ENCODE peak calls at places on chromosome 10, in four cellular contexts. R, K, Y and E are unnamed samples.

GRCh38 chr10:48309711-48310226 is 3.3 kb downstream of the MAPK8 start:
- DNase-seq in K (no peak), R (no peak), Y (peak), E (no peak)

GRCh38 chr10:34811968-34812514 is 3.1 kb downstream of the PARD3 start:
- DNase-seq in K (no peak), Y (no peak), R (no peak), E (no peak)

GRCh38 chr10:15784662-15785300 is 65.1 kb upstream of the ITGA8 start:
- DNase-seq in Y (no peak), K (no peak), R (no peak), E (no peak)

GRCh38 chr10:75404335-75405200 is 3.0 kb upstream of the ZNF503 start:
- DNase-seq in R (peak), Y (no peak), K (no peak), E (no peak)

GRCh38 chr10:4266387-4267083 is 481.5 kb upstream of the KLF6 start:
- DNase-seq in K (no peak), R (no peak), Y (no peak), E (no peak)

GRCh38 chr10:121371836-121372235 is 226.4 kb downstream of the FGFR2 start:
- DNase-seq in R (no peak), K (no peak), Y (no peak), E (no peak)

GRCh38 chr10:48494611-48495010 is 110.3 kb downstream of the ARHGAP22 start:
- DNase-seq in Y (no peak), R (no peak), K (no peak), E (no peak)

GRCh38 chr10:48599830-48600134 is 5.1 kb downstream of the ARHGAP22 start:
- DNase-seq in Y (no peak), K (no peak), R (no peak), E (peak)

GRCh38 chr10:78657622-78658165 is 411.1 kb upstream of the ZMIZ1 start:
- DNase-seq in R (peak), Y (peak), K (no peak), E (peak)

GRCh38 chr10:95513941-95514392 is 47.2 kb downstream of the SORBS1 start:
- DNase-seq in R (no peak), Y (peak), K (peak), E (no peak)

GRCh38 chr10:100020161-100020882 is 10.6 kb upstream of the DNMBP start:
- DNase-seq in Y (no peak), K (no peak), R (no peak), E (no peak)

GRCh38 chr10:95442341-95442740 is 118.8 kb downstream of the SORBS1 start:
- DNase-seq in K (no peak), R (no peak), Y (no peak), E (no peak)

GRCh38 chr10:122555431-122555830 is 5.1 kb upstream of the DMBT1 start:
- DNase-seq in R (no peak), K (no peak), Y (no peak), E (peak)

GRCh38 chr10:4656576-4657194 is 169.3 kb upstream of the AKR1E2 start:
- DNase-seq in Y (no peak), K (no peak), R (peak), E (peak)

GRCh38 chr10:96673318-96674099 is 46.8 kb downstream of the PIK3AP1 start:
- DNase-seq in K (no peak), R (peak), Y (no peak), E (no peak)

GRCh38 chr10:103691723-103692380 is 163.5 kb downstream of the SH3PXD2A start:
- DNase-seq in R (no peak), K (no peak), Y (no peak), E (no peak)

GRCh38 chr10:113431807-113432206 is 121.0 kb upstream of the HABP2 start:
- DNase-seq in K (no peak), Y (no peak), R (no peak), E (no peak)

GRCh38 chr10:113891476-113891875 is 37.0 kb downstream of the NHLRC2 start:
- DNase-seq in K (no peak), Y (no peak), R (no peak), E (no peak)

GRCh38 chr10:69641261-69641980 is 11.4 kb downstream of the FAM241B start:
- DNase-seq in Y (no peak), R (no peak), K (no peak), E (no peak)

GRCh38 chr10:132652446-132652845 is 114.9 kb downstream of the INPP5A start:
- DNase-seq in K (no peak), Y (no peak), R (no peak), E (no peak)

GRCh38 chr10:63240807-63241206 is 107.7 kb downstream of the NRBF2 start:
- DNase-seq in K (no peak), R (no peak), Y (no peak), E (no peak)

GRCh38 chr10:14048930-14049613 is 281.7 kb downstream of the FRMD4A start:
- DNase-seq in R (no peak), K (no peak), Y (no peak), E (no peak)

GRCh38 chr10:130833596-130833995 is 477.9 kb downstream of the TCERG1L start:
- DNase-seq in R (no peak), K (no peak), Y (no peak), E (no peak)

GRCh38 chr10:44958196-44958896 is 1.3 kb upstream of the RASSF4 start:
- DNase-seq in R (no peak), Y (no peak), K (no peak), E (no peak)

GRCh38 chr10:21173433-21173963 is 276.4 kb upstream of the NEBL start:
- DNase-seq in R (no peak), Y (no peak), K (no peak), E (peak)

GRCh38 chr10:78260141-78260540 is 226.5 kb downstream of the RPS24 start:
- DNase-seq in K (no peak), R (no peak), Y (no peak), E (no peak)

GRCh38 chr10:73950155-73950554 is 39.2 kb downstream of the PLAU start:
- DNase-seq in K (no peak), Y (no peak), R (no peak), E (no peak)

GRCh38 chr10:72328829-72329204 is 25.9 kb downstream of the DNAJB12 start:
- DNase-seq in K (no peak), R (no peak), Y (no peak), E (no peak)

GRCh38 chr10:6406220-6407033 is 173.6 kb downstream of the PRKCQ start:
- DNase-seq in Y (no peak), K (no peak), R (no peak), E (no peak)

GRCh38 chr10:132360766-132361447 is 28.9 kb downstream of the LRRC27 start:
- DNase-seq in Y (no peak), K (no peak), R (no peak), E (no peak)

GRCh38 chr10:70691601-70692000 is 19.3 kb downstream of the ADAMTS14 start:
- DNase-seq in Y (no peak), R (no peak), K (no peak), E (no peak)

GRCh38 chr10:49738616-49739360 is 23.3 kb downstream of the OGDHL start:
- DNase-seq in K (no peak), Y (no peak), R (peak), E (no peak)

GRCh38 chr10:128472196-128472595 is 346.0 kb upstream of the MKI67 start:
- DNase-seq in Y (no peak), R (no peak), K (no peak), E (no peak)

GRCh38 chr10:114647545-114648138 is 10.4 kb downstream of the ABLIM1 start:
- DNase-seq in R (no peak), Y (no peak), K (no peak), E (no peak)

GRCh38 chr10:7408494-7409044 is 2.3 kb downstream of the SFMBT2 start:
- DNase-seq in Y (no peak), K (no peak), R (peak), E (peak)

GRCh38 chr10:114754445-114755320 is 66.9 kb upstream of the FHIP2A start:
- DNase-seq in Y (no peak), K (peak), R (no peak), E (no peak)